ENCODE peak calls at places on chromosome 6, in ten cellular contexts. K is breast epithelium; H is psoas muscle; G is prostate gland; I is body of pancreas; E is tibial nerve; C is ascending aorta; T is endodermal cell; F is CD8-positive, alpha-beta memory T cell; A is esophagus squamous epithelium. Q is an unnamed sample. For H3K4me1, the result is how much of the 10 kb centered on the place peaks cover.

GRCh38 chr6:17705428-17705777 is 1.3 kb downstream of the NUP153 start:
- DNase-seq in K (peak), H (no peak), G (peak), I (peak), E (no peak), C (no peak), T (peak), F (no peak), A (no peak), Q (peak)

GRCh38 chr6:83702077-83702476 is 6.8 kb downstream of the SNAP91 start:
- DNase-seq in K (no peak), H (no peak), G (no peak), I (no peak), E (no peak), C (no peak), T (no peak), F (no peak), A (no peak), Q (no peak)

GRCh38 chr6:108609276-108609769 is 48.6 kb downstream of the FOXO3 start:
- DNase-seq in K (no peak), H (no peak), G (no peak), I (no peak), E (no peak), C (no peak), T (no peak), F (no peak), A (no peak), Q (no peak)

GRCh38 chr6:76818451-76818850 is 644.8 kb downstream of the HTR1B start:
- DNase-seq in K (no peak), H (no peak), G (no peak), I (no peak), E (no peak), C (no peak), T (no peak), F (no peak), A (no peak), Q (no peak)

GRCh38 chr6:122082370-122082769 is 317.1 kb upstream of the HSF2 start:
- DNase-seq in K (no peak), H (no peak), G (no peak), I (no peak), E (no peak), C (no peak), T (no peak), F (no peak), A (no peak), Q (no peak)

GRCh38 chr6:28218312-28219248 is 6.5 kb upstream of the ZSCAN9 start:
- DNase-seq in K (no peak), H (peak), G (peak), I (peak), E (peak), C (no peak), T (peak), F (peak), A (no peak), Q (peak)

GRCh38 chr6:88666906-88667305 is 296.5 kb downstream of the RNGTT start:
- DNase-seq in K (no peak), H (no peak), G (no peak), I (no peak), E (no peak), C (no peak), T (no peak), F (no peak), A (no peak), Q (no peak)

GRCh38 chr6:29984232-29984631 is 41.9 kb downstream of the HLA-A start:
- DNase-seq in K (no peak), H (no peak), G (no peak), I (no peak), E (no peak), C (no peak), T (no peak), F (no peak), A (no peak), Q (no peak)

GRCh38 chr6:85449818-85450577 is at the start of gene NT5E:
- DNase-seq in K (no peak), H (peak), G (peak), I (peak), E (peak), C (peak), T (peak), F (peak), A (no peak), Q (peak)

GRCh38 chr6:170108890-170109587 is 181.8 kb downstream of the DLL1 start:
- DNase-seq in K (no peak), H (no peak), G (no peak), I (no peak), E (no peak), C (no peak), T (peak), F (no peak), A (no peak), Q (no peak)

GRCh38 chr6:36888654-36889481 is 3.1 kb downstream of the C6orf89 start:
- DNase-seq in K (no peak), H (no peak), G (no peak), I (no peak), E (no peak), C (no peak), T (no peak), F (no peak), A (no peak), Q (no peak)

GRCh38 chr6:168447282-168447681 is 6.3 kb downstream of the SMOC2 start:
- DNase-seq in K (no peak), H (no peak), G (no peak), I (no peak), E (no peak), C (no peak), T (no peak), F (no peak), A (no peak), Q (no peak)

GRCh38 chr6:15630202-15630601 is 32.6 kb downstream of the DTNBP1 start:
- DNase-seq in K (no peak), H (no peak), G (no peak), I (no peak), E (no peak), C (no peak), T (no peak), F (no peak), A (no peak), Q (no peak)

GRCh38 chr6:111581957-111582356 is 23.7 kb downstream of the TRAF3IP2 start:
- DNase-seq in K (no peak), H (no peak), G (no peak), I (no peak), E (no peak), C (no peak), T (no peak), F (no peak), A (no peak), Q (no peak)

GRCh38 chr6:155388546-155388945 is 67.1 kb downstream of the NOX3 start:
- DNase-seq in K (no peak), H (no peak), G (no peak), I (no peak), E (no peak), C (no peak), T (no peak), F (no peak), A (no peak), Q (no peak)

GRCh38 chr6:146819596-146820320 is 221.0 kb downstream of the ADGB start:
- DNase-seq in K (no peak), H (no peak), G (no peak), I (no peak), E (no peak), C (no peak), T (no peak), F (no peak), A (no peak), Q (no peak)

GRCh38 chr6:29763491-29764289 is 40.5 kb downstream of the HLA-F start:
- DNase-seq in K (no peak), H (no peak), G (no peak), I (no peak), E (no peak), C (no peak), T (peak), F (no peak), A (no peak), Q (no peak)

GRCh38 chr6:138678168-138678567 is 95.4 kb upstream of the CCDC28A start:
- DNase-seq in K (no peak), H (no peak), G (no peak), I (no peak), E (no peak), C (no peak), T (no peak), F (no peak), A (no peak), Q (no peak)

GRCh38 chr6:143966291-143966690 is 41.8 kb downstream of the PLAGL1 start:
- DNase-seq in K (no peak), H (no peak), G (no peak), I (no peak), E (no peak), C (no peak), T (no peak), F (no peak), A (no peak), Q (no peak)

GRCh38 chr6:143962644-143962929 is 45.5 kb downstream of the PLAGL1 start:
- DNase-seq in K (no peak), H (no peak), G (no peak), I (no peak), E (no peak), C (no peak), T (peak), F (no peak), A (no peak), Q (no peak)

GRCh38 chr6:143963158-143963919 is 44.7 kb downstream of the PLAGL1 start:
- DNase-seq in K (no peak), H (no peak), G (no peak), I (no peak), E (no peak), C (no peak), T (peak), F (no peak), A (no peak), Q (no peak)

GRCh38 chr6:143965503-143966171 is 42.4 kb downstream of the PLAGL1 start:
- DNase-seq in K (no peak), H (no peak), G (no peak), I (no peak), E (no peak), C (no peak), T (peak), F (no peak), A (no peak), Q (no peak)

DNA sequence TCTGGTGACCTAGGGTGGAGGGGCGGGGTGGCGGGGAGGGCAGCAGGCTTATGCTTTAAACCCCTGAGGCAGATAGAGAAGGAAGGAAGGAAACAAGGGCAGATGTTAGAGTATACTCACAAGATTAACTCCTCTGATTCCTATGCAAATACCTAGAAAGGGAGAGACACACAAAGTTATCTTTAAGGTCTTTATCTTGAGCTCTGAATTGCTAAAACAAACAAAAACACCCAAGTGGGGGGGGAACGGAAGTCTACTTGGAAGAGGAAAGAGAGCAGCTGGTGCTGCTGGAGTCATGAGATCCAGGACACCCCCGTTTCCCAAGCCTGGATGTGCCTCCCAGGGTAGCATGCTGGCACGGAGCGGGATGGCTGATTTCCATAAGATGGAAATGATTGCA is 43.4 kb downstream of the PLAGL1 start:
- DNase-seq in K (no peak), H (peak), G (no peak), I (no peak), E (no peak), C (no peak), T (peak), F (no peak), A (no peak), Q (no peak)
- H3K4me1 ChIP-seq in K (under half), H (under half), G (under half), I (under half), E (under half), C (under half), T (under half), F (under half), A (under half), Q (under half)

GRCh38 chr6:92132446-92132845 is 1286.9 kb downstream of the EPHA7 start:
- DNase-seq in K (no peak), H (no peak), G (no peak), I (no peak), E (no peak), C (no peak), T (no peak), F (no peak), A (no peak), Q (no peak)

GRCh38 chr6:92126983-92127382 is 1292.4 kb downstream of the EPHA7 start:
- DNase-seq in K (no peak), H (no peak), G (no peak), I (no peak), E (no peak), C (no peak), T (peak), F (no peak), A (no peak), Q (no peak)

GRCh38 chr6:92126088-92126487 is 1293.3 kb downstream of the EPHA7 start:
- DNase-seq in K (no peak), H (no peak), G (no peak), I (no peak), E (no peak), C (no peak), T (no peak), F (no peak), A (no peak), Q (no peak)

GRCh38 chr6:92132957-92133356 is 1286.4 kb downstream of the EPHA7 start:
- DNase-seq in K (no peak), H (no peak), G (no peak), I (no peak), E (no peak), C (no peak), T (no peak), F (no peak), A (no peak), Q (no peak)

DNA sequence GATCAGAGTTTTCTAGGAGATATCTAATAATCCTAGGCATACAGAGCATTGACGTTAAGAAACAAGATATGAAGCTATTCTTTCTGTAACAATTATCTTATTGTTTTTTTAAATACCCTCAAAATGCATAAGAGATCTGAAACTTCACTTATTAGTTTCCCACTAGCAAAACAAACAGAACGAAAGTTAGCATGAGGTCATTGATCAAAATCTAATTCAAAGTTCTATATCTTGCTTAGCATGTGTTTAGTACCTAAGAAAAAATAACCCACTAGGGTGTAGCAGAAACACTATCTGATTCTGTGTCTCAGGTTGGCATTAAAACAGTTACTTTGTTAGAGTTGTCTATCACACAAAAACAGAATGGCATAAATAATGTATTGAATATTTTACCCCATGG is 1288.4 kb downstream of the EPHA7 start:
- DNase-seq in K (no peak), H (no peak), G (no peak), I (no peak), E (no peak), C (no peak), T (no peak), F (no peak), A (no peak), Q (no peak)
- H3K4me1 ChIP-seq in K (under half), H (under half), G (under half), I (under half), E (under half), C (under half), T (under half), F (under half), A (under half), Q (under half)

DNA sequence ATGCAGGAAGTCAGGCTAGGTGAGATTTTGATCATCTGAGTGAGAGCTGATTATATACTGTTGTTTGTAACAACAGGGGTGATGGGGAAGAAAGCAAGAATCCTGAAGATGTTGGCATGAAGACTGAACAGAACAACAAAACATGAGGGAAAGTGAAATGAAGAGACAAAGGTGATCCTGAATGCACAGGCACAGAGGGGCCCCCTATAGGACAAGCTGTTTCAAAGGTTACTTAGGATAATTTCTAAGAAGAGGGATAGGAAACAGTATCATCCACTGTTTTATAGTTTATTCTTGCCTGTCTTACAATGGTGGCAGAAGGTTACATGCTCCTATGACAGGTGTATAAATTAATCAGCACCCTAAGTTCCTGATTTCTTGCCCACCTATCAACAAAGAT is 192.2 kb downstream of the EDN1 start:
- DNase-seq in K (no peak), H (no peak), G (no peak), I (no peak), E (no peak), C (no peak), T (no peak), F (no peak), A (no peak), Q (peak)
- H3K4me1 ChIP-seq in K (under half), H (under half), G (under half), I (under half), E (under half), C (under half), T (under half), F (under half), A (under half), Q (half or more)

GRCh38 chr6:13725052-13725451 is 13.4 kb upstream of the RANBP9 start:
- DNase-seq in K (no peak), H (no peak), G (peak), I (no peak), E (no peak), C (no peak), T (no peak), F (no peak), A (no peak), Q (no peak)

GRCh38 chr6:13722880-13723279 is 11.2 kb upstream of the RANBP9 start:
- DNase-seq in K (no peak), H (no peak), G (no peak), I (no peak), E (no peak), C (no peak), T (no peak), F (no peak), A (no peak), Q (no peak)

GRCh38 chr6:13724174-13724573 is 12.5 kb upstream of the RANBP9 start:
- DNase-seq in K (peak), H (no peak), G (no peak), I (no peak), E (no peak), C (no peak), T (no peak), F (no peak), A (no peak), Q (peak)

GRCh38 chr6:13729891-13730290 is 18.3 kb upstream of the RANBP9 start:
- DNase-seq in K (no peak), H (no peak), G (no peak), I (no peak), E (no peak), C (no peak), T (no peak), F (no peak), A (no peak), Q (no peak)

GRCh38 chr6:13725570-13725969 is 13.9 kb upstream of the RANBP9 start:
- DNase-seq in K (peak), H (no peak), G (peak), I (no peak), E (no peak), C (no peak), T (no peak), F (peak), A (no peak), Q (no peak)
- H3K4me1 ChIP-seq in K (under half), H (under half), G (under half), I (under half), E (under half), C (under half), T (under half), F (under half), A (half or more), Q (under half)

DNA sequence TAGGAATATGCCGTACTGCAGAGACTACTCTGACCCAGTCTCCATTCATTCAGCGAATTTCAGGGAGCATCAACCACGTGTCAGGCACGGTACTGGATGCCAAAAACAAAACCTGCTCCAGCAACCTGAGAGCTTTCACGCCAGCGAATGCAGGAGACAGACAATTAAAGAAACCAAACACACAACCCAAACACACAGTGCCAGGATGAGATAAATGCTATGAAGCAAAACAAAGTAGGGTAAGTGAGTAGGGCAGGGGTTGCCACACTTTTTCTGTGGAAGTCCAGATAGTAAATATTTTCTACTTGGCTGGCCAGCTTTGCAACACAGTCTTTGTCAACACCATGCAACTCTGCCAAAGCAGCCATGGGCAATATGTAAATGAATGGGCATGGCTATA is 10.0 kb downstream of the MOCS1 start:
- DNase-seq in K (no peak), H (no peak), G (peak), I (no peak), E (no peak), C (no peak), T (no peak), F (no peak), A (no peak), Q (no peak)
- H3K4me1 ChIP-seq in K (under half), H (half or more), G (under half), I (under half), E (under half), C (under half), T (under half), F (under half), A (half or more), Q (under half)

DNA sequence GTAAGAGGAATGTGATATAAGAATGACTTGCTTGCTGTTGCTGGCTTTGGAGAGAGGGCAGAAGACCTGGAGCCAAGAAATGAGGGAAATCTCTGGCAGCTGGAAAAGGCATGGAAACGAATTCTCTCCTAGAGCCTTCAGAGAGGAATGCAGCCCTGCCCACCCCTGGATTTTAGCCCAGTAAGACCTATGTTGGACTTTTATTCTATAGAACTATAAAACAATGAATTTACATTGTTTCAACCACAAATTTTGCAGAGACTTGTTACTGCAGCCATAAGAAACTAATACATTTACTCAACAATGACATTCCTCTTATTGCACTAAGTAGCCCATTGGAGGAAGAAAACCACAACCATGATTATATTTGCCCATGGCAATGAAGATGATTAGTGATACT is 39.5 kb upstream of the PREP start:
- DNase-seq in K (no peak), H (no peak), G (no peak), I (no peak), E (no peak), C (no peak), T (no peak), F (no peak), A (no peak), Q (no peak)
- H3K4me1 ChIP-seq in K (under half), H (under half), G (under half), I (under half), E (under half), C (under half), T (under half), F (under half), A (under half), Q (under half)

GRCh38 chr6:43508481-43509141 is 1.5 kb downstream of the LRRC73 start:
- DNase-seq in K (no peak), H (peak), G (no peak), I (no peak), E (no peak), C (no peak), T (no peak), F (no peak), A (no peak), Q (no peak)

GRCh38 chr6:43505718-43506117 is 4.4 kb downstream of the LRRC73 start:
- DNase-seq in K (no peak), H (no peak), G (no peak), I (no peak), E (no peak), C (no peak), T (peak), F (no peak), A (no peak), Q (no peak)

GRCh38 chr6:43504756-43505593 is 5.2 kb downstream of the LRRC73 start:
- DNase-seq in K (no peak), H (peak), G (no peak), I (no peak), E (no peak), C (no peak), T (no peak), F (no peak), A (no peak), Q (no peak)

GRCh38 chr6:43506171-43506570 is 4.0 kb downstream of the LRRC73 start:
- DNase-seq in K (no peak), H (no peak), G (no peak), I (no peak), E (no peak), C (no peak), T (no peak), F (no peak), A (no peak), Q (no peak)

GRCh38 chr6:43506667-43507471 is 3.3 kb downstream of the LRRC73 start:
- DNase-seq in K (peak), H (peak), G (peak), I (peak), E (peak), C (no peak), T (peak), F (peak), A (no peak), Q (peak)
- H3K4me1 ChIP-seq in K (under half), H (under half), G (under half), I (under half), E (under half), C (under half), T (under half), F (under half), A (under half), Q (under half)

Q was measured in A549.